ENCODE peak calls at places on chromosomes 2 and 18, in five cellular contexts. One of them, this sample, is unnamed.

GRCh38 chr2:60321816-60322215 is 231.6 kb downstream of the BCL11A start:
- DNase-seq in ovary: no peak
- DNase-seq in stomach: no peak
- DNase-seq in MM.1S: no peak
- DNase-seq in fibroblast of lung: no peak
- DNase-seq in this sample: no peak

GRCh38 chr2:74867841-74868658 is 34.1 kb downstream of the HK2 start:
- DNase-seq in ovary: peak
- DNase-seq in MM.1S: no peak
- DNase-seq in fibroblast of lung: peak
- DNase-seq in stomach: peak
- DNase-seq in this sample: no peak

GRCh38 chr18:8424481-8424880 is 184.8 kb upstream of the RAB12 start:
- DNase-seq in stomach: no peak
- DNase-seq in MM.1S: no peak
- DNase-seq in fibroblast of lung: no peak
- DNase-seq in ovary: no peak
- DNase-seq in this sample: no peak

GRCh38 chr2:144982481-144982880 is 462.6 kb upstream of the ZEB2 start:
- DNase-seq in MM.1S: no peak
- DNase-seq in ovary: no peak
- DNase-seq in stomach: no peak
- DNase-seq in fibroblast of lung: no peak
- DNase-seq in this sample: no peak

GRCh38 chr2:224442092-224442999 is 40.4 kb upstream of the FAM124B start:
- DNase-seq in fibroblast of lung: peak
- DNase-seq in stomach: no peak
- DNase-seq in ovary: no peak
- DNase-seq in MM.1S: peak
- DNase-seq in this sample: peak

GRCh38 chr2:159152119-159152778 is 134.3 kb downstream of the WDSUB1 start:
- DNase-seq in fibroblast of lung: no peak
- DNase-seq in stomach: no peak
- DNase-seq in MM.1S: no peak
- DNase-seq in ovary: no peak
- DNase-seq in this sample: no peak

GRCh38 chr2:14634885-14635871 is 2.7 kb downstream of the LRATD1 start:
- DNase-seq in MM.1S: no peak
- DNase-seq in fibroblast of lung: peak
- DNase-seq in stomach: peak
- DNase-seq in ovary: peak
- DNase-seq in this sample: no peak

GRCh38 chr2:192016265-192016664 is 169.4 kb upstream of the CAVIN2 start:
- DNase-seq in MM.1S: no peak
- DNase-seq in fibroblast of lung: peak
- DNase-seq in ovary: no peak
- DNase-seq in stomach: no peak
- DNase-seq in this sample: no peak

GRCh38 chr2:7089284-7089683 is 172.1 kb downstream of the RNF144A start:
- DNase-seq in fibroblast of lung: no peak
- DNase-seq in MM.1S: no peak
- DNase-seq in ovary: no peak
- DNase-seq in stomach: no peak
- DNase-seq in this sample: no peak

GRCh38 chr2:224918626-224919471 is 123.4 kb downstream of the DOCK10 start:
- DNase-seq in MM.1S: no peak
- DNase-seq in stomach: no peak
- DNase-seq in fibroblast of lung: no peak
- DNase-seq in ovary: no peak
- DNase-seq in this sample: no peak

GRCh38 chr18:35862115-35862640 is 110.3 kb upstream of the RMP24 start:
- DNase-seq in ovary: no peak
- DNase-seq in fibroblast of lung: no peak
- DNase-seq in stomach: no peak
- DNase-seq in MM.1S: no peak
- DNase-seq in this sample: peak

GRCh38 chr18:23137093-23137640 is 1.9 kb downstream of the CABLES1 start:
- DNase-seq in ovary: no peak
- DNase-seq in fibroblast of lung: peak
- DNase-seq in MM.1S: peak
- DNase-seq in stomach: no peak
- DNase-seq in this sample: peak

GRCh38 chr2:74087696-74088095 is 60.0 kb downstream of the BOLA3 start:
- DNase-seq in fibroblast of lung: no peak
- DNase-seq in MM.1S: no peak
- DNase-seq in ovary: no peak
- DNase-seq in stomach: no peak
- DNase-seq in this sample: no peak

GRCh38 chr2:58601017-58601416 is 359.9 kb upstream of the FANCL start:
- DNase-seq in MM.1S: no peak
- DNase-seq in stomach: no peak
- DNase-seq in ovary: no peak
- DNase-seq in fibroblast of lung: peak
- DNase-seq in this sample: no peak

GRCh38 chr2:71612581-71613520 is 159.5 kb downstream of the DYSF start:
- DNase-seq in ovary: no peak
- DNase-seq in stomach: peak
- DNase-seq in fibroblast of lung: no peak
- DNase-seq in MM.1S: no peak
- DNase-seq in this sample: no peak

GRCh38 chr2:206232287-206233035 is 42.0 kb upstream of the ZDBF2 start:
- DNase-seq in MM.1S: no peak
- DNase-seq in ovary: no peak
- DNase-seq in stomach: no peak
- DNase-seq in fibroblast of lung: no peak
- DNase-seq in this sample: no peak
- TF ChIP-seq CTCF in MM.1S: no peak
- TF ChIP-seq CTCF in ovary: no peak
- TF ChIP-seq CTCF in stomach: no peak
- TF ChIP-seq CTCF in fibroblast of lung: no peak
- TF ChIP-seq CTCF in this sample: no peak

GRCh38 chr2:78941751-78942150 is 83.8 kb upstream of the REG3G start:
- DNase-seq in fibroblast of lung: no peak
- DNase-seq in stomach: no peak
- DNase-seq in ovary: no peak
- DNase-seq in MM.1S: no peak
- DNase-seq in this sample: no peak

GRCh38 chr2:78940998-78941397 is 84.5 kb upstream of the REG3G start:
- DNase-seq in ovary: no peak
- DNase-seq in stomach: no peak
- DNase-seq in MM.1S: no peak
- DNase-seq in fibroblast of lung: no peak
- DNase-seq in this sample: peak
- H3K4me3 ChIP-seq in ovary: no peak
- H3K4me3 ChIP-seq in stomach: no peak
- H3K4me3 ChIP-seq in MM.1S: no peak
- H3K4me3 ChIP-seq in fibroblast of lung: no peak
- H3K4me3 ChIP-seq in this sample: no peak

DNA sequence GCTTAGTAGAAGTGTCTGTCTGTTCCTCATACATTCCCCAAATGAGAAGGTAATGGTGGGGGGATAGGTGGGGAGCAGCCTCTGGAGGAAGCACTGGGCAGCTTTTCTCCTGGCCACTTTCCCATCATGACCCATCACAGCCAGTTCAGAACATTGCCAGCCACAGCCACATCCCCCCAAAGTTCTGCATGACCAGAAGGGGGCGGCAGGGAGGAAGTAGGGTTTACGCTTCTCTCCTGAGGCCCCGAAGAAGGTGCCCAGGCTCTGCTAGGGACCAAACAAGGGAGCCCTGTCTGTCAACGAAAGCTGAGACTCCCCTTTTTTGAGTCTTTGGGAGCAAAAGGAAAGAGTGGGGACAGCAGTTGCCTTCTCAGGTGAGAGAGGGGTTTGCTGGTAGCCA is 7.7 kb downstream of the IGFBP5 start:
- DNase-seq in stomach: no peak
- DNase-seq in ovary: peak
- DNase-seq in fibroblast of lung: no peak
- DNase-seq in MM.1S: no peak
- DNase-seq in this sample: peak
- TF ChIP-seq CTCF in stomach: no peak
- TF ChIP-seq CTCF in ovary: no peak
- TF ChIP-seq CTCF in fibroblast of lung: peak
- TF ChIP-seq CTCF in MM.1S: peak
- TF ChIP-seq CTCF in this sample: peak

GRCh38 chr2:143402462-143402861 is 273.2 kb downstream of the ARHGAP15 start:
- DNase-seq in fibroblast of lung: no peak
- DNase-seq in ovary: no peak
- DNase-seq in MM.1S: no peak
- DNase-seq in stomach: no peak
- DNase-seq in this sample: no peak

GRCh38 chr2:143399679-143400078 is 270.5 kb downstream of the ARHGAP15 start:
- DNase-seq in MM.1S: no peak
- DNase-seq in stomach: no peak
- DNase-seq in fibroblast of lung: peak
- DNase-seq in ovary: no peak
- DNase-seq in this sample: no peak

GRCh38 chr2:143392358-143392757 is 263.1 kb downstream of the ARHGAP15 start:
- DNase-seq in MM.1S: no peak
- DNase-seq in fibroblast of lung: no peak
- DNase-seq in stomach: no peak
- DNase-seq in ovary: no peak
- DNase-seq in this sample: no peak

GRCh38 chr2:143398701-143399260 is 269.6 kb downstream of the ARHGAP15 start:
- DNase-seq in stomach: no peak
- DNase-seq in ovary: no peak
- DNase-seq in fibroblast of lung: peak
- DNase-seq in MM.1S: no peak
- DNase-seq in this sample: no peak

DNA sequence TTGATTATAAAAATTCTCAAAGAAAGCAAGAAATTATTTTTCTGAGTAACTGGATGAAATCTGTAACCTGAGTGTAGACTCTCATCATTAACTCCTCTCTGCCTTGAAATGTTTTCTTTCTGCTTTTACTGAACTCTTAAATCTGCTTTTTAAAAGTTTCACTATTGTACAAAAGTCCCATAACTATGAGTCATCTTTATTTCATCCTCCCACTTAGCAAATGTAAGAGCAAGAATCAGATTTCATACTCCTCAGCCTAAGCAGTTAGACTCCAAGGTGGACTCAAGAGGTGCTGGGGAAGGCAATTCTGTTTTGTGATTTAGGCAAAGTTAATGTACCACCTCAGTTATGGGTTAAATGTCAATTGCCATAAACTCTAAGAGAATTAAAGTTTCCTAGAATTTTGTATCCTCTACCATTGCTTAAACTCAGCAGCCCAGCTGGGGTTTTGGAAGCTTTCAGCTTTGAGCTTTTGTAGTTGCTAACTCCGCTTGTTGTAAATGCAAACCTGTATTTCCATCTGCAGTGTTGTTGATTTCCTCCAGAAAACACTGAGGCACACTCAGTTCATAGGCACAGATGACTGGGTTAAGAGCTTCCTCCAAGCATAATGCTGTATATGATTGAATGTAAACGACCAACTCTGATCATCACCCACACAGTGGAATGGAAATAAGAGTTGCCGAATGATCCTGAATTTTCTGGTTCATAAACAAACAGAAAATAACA is 268.8 kb downstream of the ARHGAP15 start:
- DNase-seq in MM.1S: no peak
- DNase-seq in stomach: no peak
- DNase-seq in ovary: no peak
- DNase-seq in fibroblast of lung: peak
- DNase-seq in this sample: peak
- H3K4me3 ChIP-seq in MM.1S: no peak
- H3K4me3 ChIP-seq in stomach: no peak
- H3K4me3 ChIP-seq in ovary: no peak
- H3K4me3 ChIP-seq in fibroblast of lung: no peak
- H3K4me3 ChIP-seq in this sample: no peak

DNA sequence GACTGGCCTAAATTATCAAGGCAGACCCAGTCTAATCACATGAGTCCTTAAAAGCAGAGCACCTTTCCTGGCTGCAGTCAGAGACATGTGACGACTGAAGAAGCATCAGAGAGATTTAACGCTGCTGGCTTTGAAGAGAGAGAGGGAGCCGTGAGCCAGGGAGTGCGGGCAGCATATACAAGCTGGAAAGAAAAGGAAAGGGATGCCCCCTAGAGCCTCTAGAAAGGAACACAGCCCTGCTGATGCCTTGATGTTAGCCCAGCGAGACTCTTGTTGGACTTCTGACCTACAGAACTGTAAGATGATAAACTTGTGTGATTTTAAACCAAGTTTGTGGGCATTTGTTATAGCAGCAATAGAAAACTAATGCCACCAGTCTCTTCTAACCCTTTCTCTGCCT is 58.1 kb downstream of the HEATR5B start:
- DNase-seq in MM.1S: no peak
- DNase-seq in stomach: no peak
- DNase-seq in ovary: no peak
- DNase-seq in fibroblast of lung: peak
- DNase-seq in this sample: peak
- TF ChIP-seq CTCF in MM.1S: no peak
- TF ChIP-seq CTCF in stomach: no peak
- TF ChIP-seq CTCF in ovary: no peak
- TF ChIP-seq CTCF in fibroblast of lung: no peak
- TF ChIP-seq CTCF in this sample: peak

GRCh38 chr2:160405077-160405865 is 88.3 kb downstream of the RBMS1 start:
- DNase-seq in stomach: no peak
- DNase-seq in ovary: no peak
- DNase-seq in fibroblast of lung: no peak
- DNase-seq in MM.1S: no peak
- DNase-seq in this sample: no peak
- H3K4me3 ChIP-seq in stomach: peak
- H3K4me3 ChIP-seq in ovary: peak
- H3K4me3 ChIP-seq in fibroblast of lung: peak
- H3K4me3 ChIP-seq in MM.1S: no peak
- H3K4me3 ChIP-seq in this sample: no peak

GRCh38 chr2:119701352-119701751 is 22.4 kb downstream of the TMEM177 start:
- DNase-seq in MM.1S: no peak
- DNase-seq in fibroblast of lung: no peak
- DNase-seq in ovary: no peak
- DNase-seq in stomach: no peak
- DNase-seq in this sample: no peak

GRCh38 chr2:119696494-119697030 is 17.6 kb downstream of the TMEM177 start:
- DNase-seq in ovary: no peak
- DNase-seq in fibroblast of lung: no peak
- DNase-seq in MM.1S: no peak
- DNase-seq in stomach: no peak
- DNase-seq in this sample: no peak

GRCh38 chr2:119700866-119701265 is 21.9 kb downstream of the TMEM177 start:
- DNase-seq in fibroblast of lung: no peak
- DNase-seq in MM.1S: no peak
- DNase-seq in stomach: no peak
- DNase-seq in ovary: no peak
- DNase-seq in this sample: no peak

GRCh38 chr2:119697290-119698013 is 18.5 kb downstream of the TMEM177 start:
- DNase-seq in fibroblast of lung: no peak
- DNase-seq in MM.1S: peak
- DNase-seq in ovary: no peak
- DNase-seq in stomach: no peak
- DNase-seq in this sample: peak

GRCh38 chr2:119699016-119699606 is 20.1 kb downstream of the TMEM177 start:
- DNase-seq in ovary: no peak
- DNase-seq in MM.1S: no peak
- DNase-seq in fibroblast of lung: no peak
- DNase-seq in stomach: no peak
- DNase-seq in this sample: no peak
- TF ChIP-seq CTCF in ovary: no peak
- TF ChIP-seq CTCF in MM.1S: no peak
- TF ChIP-seq CTCF in fibroblast of lung: no peak
- TF ChIP-seq CTCF in stomach: no peak
- TF ChIP-seq CTCF in this sample: no peak

This sample was measured in GM12865.